ENCODE peak calls at places on chromosomes 5 and 9, in four cellular contexts. B, T, R and I are unnamed samples.

GRCh38 chr5:180143656-180144364 is 65.2 kb downstream of the RASGEF1C start:
- DNase-seq in T (peak), R (no peak), B (no peak), I (no peak)

GRCh38 chr5:157245477-157245876 is 20.4 kb upstream of the CYFIP2 start:
- DNase-seq in T (no peak), R (no peak), B (no peak), I (peak)

GRCh38 chr9:6869081-6869948 is 111.5 kb downstream of the KDM4C start:
- DNase-seq in T (no peak), R (no peak), B (no peak), I (peak)

GRCh38 chr5:172943283-172943841 is 15.9 kb upstream of the RPL26L1 start:
- DNase-seq in B (peak), R (no peak), T (no peak), I (peak)

GRCh38 chr5:11524188-11524587 is 380.1 kb downstream of the CTNND2 start:
- DNase-seq in R (no peak), B (no peak), T (no peak), I (no peak)

GRCh38 chr5:31900296-31900865 is 261.4 kb downstream of the PDZD2 start:
- DNase-seq in T (no peak), R (no peak), B (no peak), I (no peak)

GRCh38 chr5:170278611-170279500 is 18.7 kb downstream of the LCP2 start:
- DNase-seq in R (no peak), T (no peak), B (no peak), I (no peak)

GRCh38 chr9:120714846-120715231 is 569 bp upstream of the MEGF9 start:
- DNase-seq in R (no peak), T (no peak), B (no peak), I (peak)

GRCh38 chr9:76756273-76756650 is 8.0 kb upstream of the PCA3 start:
- DNase-seq in B (peak), T (no peak), R (peak), I (peak)

GRCh38 chr5:125233944-125234343 is 487.5 kb upstream of the ZNF608 start:
- DNase-seq in B (no peak), R (no peak), T (no peak), I (no peak)

GRCh38 chr9:108933231-108933630 is 693 bp downstream of the ELP1 start:
- DNase-seq in T (no peak), B (peak), R (no peak), I (no peak)

GRCh38 chr5:14436801-14437542 is 144.6 kb upstream of the OTULINL start:
- DNase-seq in R (no peak), T (no peak), B (no peak), I (no peak)

GRCh38 chr9:119004618-119004990 is 364.6 kb downstream of the BRINP1 start:
- DNase-seq in T (no peak), B (no peak), R (no peak), I (peak)

GRCh38 chr9:35516481-35516880 is 26.6 kb downstream of the RUSC2 start:
- DNase-seq in B (no peak), T (no peak), R (no peak), I (no peak)

GRCh38 chr5:139108056-139108811 is 89.9 kb downstream of the SIL1 start:
- DNase-seq in R (peak), T (no peak), B (no peak), I (peak)

GRCh38 chr5:132962429-132962928 is 955 bp downstream of the AFF4 start:
- DNase-seq in R (peak), B (peak), T (no peak), I (peak)

GRCh38 chr5:151023047-151023615 is 2.7 kb downstream of the GPX3 start:
- DNase-seq in T (no peak), R (no peak), B (no peak), I (no peak)

GRCh38 chr5:92402045-92402444 is 1018.9 kb upstream of the ARRDC3 start:
- DNase-seq in B (no peak), T (no peak), R (no peak), I (peak)